ENCODE peak calls at places on chromosomes 4 and X, in nine cellular contexts. Y, C, Z, I, H, P, F, U and V are unnamed samples.
A peak's percentile ranks its signal among the peaks of the same experiment; 100 is the strongest.

GRCh38 chrX:125786306-125786705 is 379.8 kb downstream of the DCAF12L2 start:
- DNase-seq in Y (no peak), C (no peak), I (no peak), F (no peak), H (no peak), U (no peak), Z (no peak), P (no peak), V (no peak)

GRCh38 chr4:183444953-183445543 is 612 bp downstream of the CDKN2AIP start:
- DNase-seq in H (no peak), Y (no peak), Z (peak; percentile 72), U (no peak), F (peak; percentile 13), C (no peak), I (peak; percentile 54), P (no peak), V (no peak)

GRCh38 chr4:98778206-98778605 is 119.8 kb upstream of the TSPAN5 start:
- DNase-seq in H (peak; percentile 73), I (peak; percentile 52), Y (peak; percentile 23), U (peak; percentile 37), Z (no peak), P (peak; percentile 64), C (no peak), F (peak; percentile 59), V (peak; percentile 2)

GRCh38 chr4:186335793-186336192 is 69.8 kb downstream of the F11 start:
- DNase-seq in F (no peak), Y (no peak), Z (no peak), I (no peak), U (no peak), H (no peak), C (no peak), P (no peak), V (no peak)

GRCh38 chr4:182246401-182247205 is 3.4 kb downstream of the TENM3 start:
- DNase-seq in C (no peak), U (no peak), P (peak; percentile 28), Z (no peak), F (no peak), Y (no peak), H (no peak), I (no peak), V (no peak)

GRCh38 chr4:1247811-1248261 is 1.1 kb downstream of the CTBP1 start:
- DNase-seq in C (no peak), Z (no peak), H (no peak), P (no peak), U (no peak), F (no peak), I (no peak), Y (no peak), V (no peak)

GRCh38 chrX:38232287-38232686 is 11.6 kb upstream of the SRPX start:
- DNase-seq in C (no peak), Y (no peak), U (no peak), Z (no peak), F (peak; percentile 72), H (peak; percentile 47), I (no peak), P (no peak), V (no peak)

GRCh38 chr4:170004656-170005250 is 21.4 kb downstream of the MFAP3L start:
- DNase-seq in I (no peak), P (no peak), F (peak; percentile 20), Y (no peak), C (no peak), Z (no peak), H (no peak), U (no peak), V (peak; percentile 73)

GRCh38 chrX:9482837-9483236 is 18.0 kb downstream of the TBL1X start:
- DNase-seq in H (no peak), C (no peak), Z (no peak), P (no peak), F (no peak), I (no peak), Y (no peak), U (no peak), V (no peak)

GRCh38 chr4:39043697-39044363 is 11.6 kb upstream of the TMEM156 start:
- DNase-seq in U (no peak), I (no peak), H (no peak), Y (no peak), Z (no peak), P (peak; percentile 14), C (no peak), F (no peak), V (no peak)

GRCh38 chrX:8987672-8988250 is 46.2 kb downstream of the FAM9B start:
- DNase-seq in Z (no peak), Y (no peak), C (no peak), H (no peak), I (no peak), P (peak; percentile 9), F (no peak), U (no peak), V (no peak)

GRCh38 chrX:36898301-36898700 is 109.9 kb upstream of the FAM47C start:
- DNase-seq in I (no peak), F (peak; percentile 0), H (no peak), U (no peak), P (peak; percentile 44), Z (no peak), C (no peak), Y (no peak), V (no peak)
- TF ChIP-seq CTCF in I (peak; percentile 49), F (peak; percentile 30), H (no peak), U (peak; percentile 58), P (peak; percentile 54), Z (no peak), C (no peak), Y (no peak), V (peak; percentile 67)

GRCh38 chrX:131763674-131764073 is 219.8 kb downstream of the OR13H1 start:
- DNase-seq in P (no peak), Y (no peak), H (no peak), F (peak; percentile 17), I (peak; percentile 89), U (peak; percentile 83), Z (no peak), C (no peak), V (no peak)
- H3K4me3 ChIP-seq in P (no peak overlapping the region), Y (no peak overlapping the region), H (no peak overlapping the region), F (no peak overlapping the region), I (peak overlapping the region; percentile 33), U (peak overlapping the region; percentile 51), Z (no peak overlapping the region), C (no peak overlapping the region), V (peak overlapping the region; percentile 18)

DNA sequence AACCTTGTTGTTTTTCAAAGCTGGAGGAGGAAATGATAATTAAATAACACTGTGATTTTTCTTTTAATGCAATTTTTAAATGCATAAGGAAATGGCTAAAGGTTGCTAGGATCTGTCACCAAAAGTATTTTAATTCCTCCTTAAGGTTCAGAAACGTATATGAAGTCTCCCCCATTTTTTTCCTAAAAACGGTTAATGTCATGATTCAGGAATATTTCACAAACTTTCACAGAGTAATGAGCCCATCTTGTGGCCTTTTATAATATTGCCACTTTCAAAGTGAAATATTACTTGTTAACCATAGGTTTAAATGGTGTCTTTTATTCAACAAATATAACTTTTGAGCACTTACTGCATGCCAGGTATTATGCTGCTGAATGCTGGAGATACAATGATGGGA is 99.5 kb upstream of the USP38 start:
- DNase-seq in P (no peak), C (no peak), F (peak; percentile 5), U (no peak), H (peak; percentile 1), I (no peak), Z (no peak), Y (no peak), V (no peak)
- TF ChIP-seq CTCF in P (peak; percentile 49), C (no peak), F (peak; percentile 34), U (peak; percentile 33), H (no peak), I (no peak), Z (peak; percentile 30), Y (no peak), V (peak; percentile 31)

GRCh38 chrX:142978130-142978684 is 47.5 kb upstream of the SPANXN4 start:
- DNase-seq in I (no peak), C (no peak), Y (no peak), Z (no peak), U (no peak), P (no peak), F (no peak), H (no peak), V (no peak)
- H3K4me3 ChIP-seq in I (no peak overlapping the region), C (no peak overlapping the region), Y (no peak overlapping the region), Z (no peak overlapping the region), U (no peak overlapping the region), P (no peak overlapping the region), F (no peak overlapping the region), H (no peak overlapping the region), V (no peak overlapping the region)

GRCh38 chrX:101206471-101206870 is 13.1 kb upstream of the DRP2 start:
- DNase-seq in U (no peak), P (peak; percentile 24), Y (no peak), C (no peak), H (no peak), I (no peak), Z (no peak), F (peak; percentile 51), V (no peak)
- TF ChIP-seq CTCF in U (peak; percentile 61), P (peak; percentile 43), Y (peak; percentile 41), C (peak; percentile 31), H (peak; percentile 28), I (no peak), Z (peak; percentile 30), F (peak; percentile 64), V (peak; percentile 45)

GRCh38 chr4:114600066-114600552 is 1.5 kb downstream of the UGT8 start:
- DNase-seq in I (no peak), H (no peak), U (no peak), Y (no peak), Z (no peak), C (no peak), F (no peak), P (no peak), V (no peak)
- H3K4me3 ChIP-seq in I (peak overlapping the region; percentile 56), H (no peak overlapping the region), U (no peak overlapping the region), Y (no peak overlapping the region), Z (peak overlapping the region; percentile 55), C (peak overlapping the region; percentile 73), F (no peak overlapping the region), P (peak overlapping the region; percentile 85), V (peak overlapping the region; percentile 63)

GRCh38 chrX:129678176-129678880 is 23.6 kb upstream of the APLN start:
- DNase-seq in C (no peak), Z (peak; percentile 72), U (no peak), I (peak; percentile 35), Y (no peak), F (peak; percentile 20), P (peak; percentile 37), H (no peak), V (no peak)
- TF ChIP-seq CTCF in C (peak; percentile 35), Z (peak; percentile 45), U (no peak), I (peak; percentile 22), Y (peak; percentile 34), F (no peak), P (no peak), H (no peak), V (peak; percentile 27)

DNA sequence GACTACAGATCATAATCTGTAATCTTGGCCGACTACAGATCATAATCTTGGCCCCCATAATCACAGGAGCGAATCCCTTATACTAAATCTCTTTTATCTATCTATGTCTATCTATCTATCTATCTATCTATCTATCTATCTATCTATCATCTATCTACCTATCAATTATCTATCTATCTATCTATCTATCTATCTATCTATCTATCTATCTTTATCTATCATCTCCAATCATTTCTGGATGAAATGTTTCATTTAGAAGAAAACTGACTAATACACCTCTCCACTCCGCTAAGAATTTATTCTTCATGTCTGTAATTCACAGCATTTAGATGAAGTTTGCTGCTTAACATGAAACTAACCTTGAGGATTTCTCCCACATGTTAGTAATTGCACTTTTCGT is 45.0 kb upstream of the ACSL1 start:
- DNase-seq in C (no peak), I (no peak), P (no peak), F (no peak), U (no peak), Y (no peak), Z (no peak), H (no peak), V (no peak)
- H3K4me3 ChIP-seq in C (no peak overlapping the region), I (no peak overlapping the region), P (no peak overlapping the region), F (no peak overlapping the region), U (no peak overlapping the region), Y (no peak overlapping the region), Z (no peak overlapping the region), H (no peak overlapping the region), V (no peak overlapping the region)